ENCODE peak calls at places on chromosomes 4 and X, in six cellular contexts. One of them, this sample, is unnamed.

GRCh38 chrX:41259516-41259915 is 74.4 kb upstream of the DDX3X start:
- DNase-seq in retina: no peak
- DNase-seq in central memory CD4-positive, alpha-beta T cell: no peak
- DNase-seq in NCI-H1105: no peak
- DNase-seq in fibroblast of lung: peak
- DNase-seq in GM03348: no peak
- DNase-seq in this sample: no peak

GRCh38 chrX:132505116-132505515 is 16.3 kb upstream of the MBNL3 start:
- DNase-seq in NCI-H1105: no peak
- DNase-seq in central memory CD4-positive, alpha-beta T cell: no peak
- DNase-seq in retina: no peak
- DNase-seq in fibroblast of lung: peak
- DNase-seq in GM03348: peak
- DNase-seq in this sample: no peak

GRCh38 chr4:47061435-47061834 is 30.1 kb downstream of the GABRB1 start:
- DNase-seq in NCI-H1105: no peak
- DNase-seq in retina: no peak
- DNase-seq in GM03348: no peak
- DNase-seq in fibroblast of lung: peak
- DNase-seq in central memory CD4-positive, alpha-beta T cell: no peak
- DNase-seq in this sample: no peak

GRCh38 chr4:126405369-126405982 is 1090.7 kb downstream of the FAT4 start:
- DNase-seq in fibroblast of lung: peak
- DNase-seq in central memory CD4-positive, alpha-beta T cell: no peak
- DNase-seq in retina: no peak
- DNase-seq in NCI-H1105: no peak
- DNase-seq in GM03348: no peak
- DNase-seq in this sample: no peak

GRCh38 chr4:89000844-89001360 is 56.1 kb downstream of the FAM13A start:
- DNase-seq in NCI-H1105: peak
- DNase-seq in central memory CD4-positive, alpha-beta T cell: no peak
- DNase-seq in GM03348: no peak
- DNase-seq in retina: no peak
- DNase-seq in fibroblast of lung: peak
- DNase-seq in this sample: no peak

GRCh38 chrX:101803451-101803850 is 128.4 kb downstream of the ZMAT1 start:
- DNase-seq in GM03348: peak
- DNase-seq in retina: no peak
- DNase-seq in NCI-H1105: no peak
- DNase-seq in fibroblast of lung: peak
- DNase-seq in central memory CD4-positive, alpha-beta T cell: no peak
- DNase-seq in this sample: no peak

GRCh38 chrX:151754042-151754419 is 19.5 kb downstream of the CNGA2 start:
- DNase-seq in retina: no peak
- DNase-seq in NCI-H1105: peak
- DNase-seq in central memory CD4-positive, alpha-beta T cell: no peak
- DNase-seq in fibroblast of lung: peak
- DNase-seq in GM03348: peak
- DNase-seq in this sample: no peak

GRCh38 chr4:52111995-52112394 is 60.9 kb downstream of the SPATA18 start:
- DNase-seq in central memory CD4-positive, alpha-beta T cell: no peak
- DNase-seq in GM03348: no peak
- DNase-seq in fibroblast of lung: no peak
- DNase-seq in retina: no peak
- DNase-seq in NCI-H1105: no peak
- DNase-seq in this sample: no peak

GRCh38 chrX:57573754-57574153 is 18.1 kb upstream of the ZXDB start:
- DNase-seq in NCI-H1105: peak
- DNase-seq in fibroblast of lung: no peak
- DNase-seq in retina: peak
- DNase-seq in central memory CD4-positive, alpha-beta T cell: no peak
- DNase-seq in GM03348: peak
- DNase-seq in this sample: no peak

GRCh38 chrX:55484948-55485347 is 4.7 kb downstream of the USP51 start:
- DNase-seq in fibroblast of lung: no peak
- DNase-seq in central memory CD4-positive, alpha-beta T cell: no peak
- DNase-seq in GM03348: no peak
- DNase-seq in retina: no peak
- DNase-seq in NCI-H1105: no peak
- DNase-seq in this sample: no peak

GRCh38 chr4:11719879-11720278 is 291.2 kb upstream of the HS3ST1 start:
- DNase-seq in fibroblast of lung: no peak
- DNase-seq in retina: no peak
- DNase-seq in NCI-H1105: no peak
- DNase-seq in central memory CD4-positive, alpha-beta T cell: no peak
- DNase-seq in GM03348: no peak
- DNase-seq in this sample: no peak

GRCh38 chrX:97740886-97741285 is 857.2 kb downstream of the RPA4 start:
- DNase-seq in central memory CD4-positive, alpha-beta T cell: no peak
- DNase-seq in retina: no peak
- DNase-seq in GM03348: no peak
- DNase-seq in fibroblast of lung: peak
- DNase-seq in NCI-H1105: no peak
- DNase-seq in this sample: no peak

GRCh38 chr4:6524436-6524835 is 50.6 kb upstream of the MAN2B2 start:
- DNase-seq in NCI-H1105: no peak
- DNase-seq in GM03348: no peak
- DNase-seq in fibroblast of lung: no peak
- DNase-seq in central memory CD4-positive, alpha-beta T cell: no peak
- DNase-seq in retina: no peak
- DNase-seq in this sample: no peak

GRCh38 chr4:109588176-109588575 is 28.1 kb downstream of the MCUB start:
- DNase-seq in central memory CD4-positive, alpha-beta T cell: no peak
- DNase-seq in fibroblast of lung: no peak
- DNase-seq in NCI-H1105: no peak
- DNase-seq in retina: no peak
- DNase-seq in GM03348: no peak
- DNase-seq in this sample: no peak

GRCh38 chr4:4666187-4666586 is 124.3 kb upstream of the STX18 start:
- DNase-seq in retina: peak
- DNase-seq in central memory CD4-positive, alpha-beta T cell: no peak
- DNase-seq in GM03348: no peak
- DNase-seq in fibroblast of lung: no peak
- DNase-seq in NCI-H1105: no peak
- DNase-seq in this sample: no peak

GRCh38 chr4:106344324-106344970 is 24.1 kb downstream of the GIMD1 start:
- DNase-seq in retina: no peak
- DNase-seq in central memory CD4-positive, alpha-beta T cell: no peak
- DNase-seq in NCI-H1105: no peak
- DNase-seq in fibroblast of lung: peak
- DNase-seq in GM03348: peak
- DNase-seq in this sample: no peak

GRCh38 chr4:156656911-156657310 is 314.7 kb downstream of the PDGFC start:
- DNase-seq in NCI-H1105: no peak
- DNase-seq in fibroblast of lung: no peak
- DNase-seq in central memory CD4-positive, alpha-beta T cell: no peak
- DNase-seq in GM03348: no peak
- DNase-seq in retina: no peak
- DNase-seq in this sample: no peak

GRCh38 chr4:85411386-85411785 is 63.6 kb upstream of the ARHGAP24 start:
- DNase-seq in fibroblast of lung: no peak
- DNase-seq in GM03348: no peak
- DNase-seq in NCI-H1105: no peak
- DNase-seq in central memory CD4-positive, alpha-beta T cell: no peak
- DNase-seq in retina: no peak
- DNase-seq in this sample: no peak

GRCh38 chr4:66688674-66689073 is 856.6 kb downstream of the CENPC start:
- DNase-seq in central memory CD4-positive, alpha-beta T cell: no peak
- DNase-seq in retina: peak
- DNase-seq in fibroblast of lung: peak
- DNase-seq in GM03348: peak
- DNase-seq in NCI-H1105: peak
- DNase-seq in this sample: peak

GRCh38 chr4:55635760-55636621 is at the start of gene NMU:
- DNase-seq in fibroblast of lung: peak
- DNase-seq in retina: peak
- DNase-seq in central memory CD4-positive, alpha-beta T cell: peak
- DNase-seq in NCI-H1105: peak
- DNase-seq in GM03348: peak
- DNase-seq in this sample: no peak

GRCh38 chr4:143512978-143513313 is 556 bp upstream of the SMARCA5 start:
- DNase-seq in NCI-H1105: no peak
- DNase-seq in central memory CD4-positive, alpha-beta T cell: no peak
- DNase-seq in GM03348: no peak
- DNase-seq in fibroblast of lung: no peak
- DNase-seq in retina: no peak
- DNase-seq in this sample: no peak

GRCh38 chr4:1187182-1187581 is 14.8 kb upstream of the SPON2 start:
- DNase-seq in retina: no peak
- DNase-seq in fibroblast of lung: no peak
- DNase-seq in central memory CD4-positive, alpha-beta T cell: peak
- DNase-seq in GM03348: no peak
- DNase-seq in NCI-H1105: no peak
- DNase-seq in this sample: no peak

GRCh38 chr4:622071-622995 is 3.0 kb upstream of the PDE6B start:
- DNase-seq in NCI-H1105: no peak
- DNase-seq in retina: no peak
- DNase-seq in central memory CD4-positive, alpha-beta T cell: no peak
- DNase-seq in GM03348: no peak
- DNase-seq in fibroblast of lung: no peak
- DNase-seq in this sample: no peak

GRCh38 chr4:37533286-37534033 is 152.7 kb downstream of the RELL1 start:
- DNase-seq in GM03348: no peak
- DNase-seq in fibroblast of lung: no peak
- DNase-seq in NCI-H1105: no peak
- DNase-seq in central memory CD4-positive, alpha-beta T cell: no peak
- DNase-seq in retina: no peak
- DNase-seq in this sample: no peak

GRCh38 chr4:158949094-158949493 is 153.8 kb upstream of the RAPGEF2 start:
- DNase-seq in NCI-H1105: no peak
- DNase-seq in GM03348: peak
- DNase-seq in retina: no peak
- DNase-seq in central memory CD4-positive, alpha-beta T cell: no peak
- DNase-seq in fibroblast of lung: peak
- DNase-seq in this sample: no peak

GRCh38 chrX:84362184-84362838 is 139.9 kb downstream of the HDX start:
- DNase-seq in retina: no peak
- DNase-seq in NCI-H1105: no peak
- DNase-seq in GM03348: peak
- DNase-seq in fibroblast of lung: no peak
- DNase-seq in central memory CD4-positive, alpha-beta T cell: no peak
- DNase-seq in this sample: no peak

GRCh38 chrX:87299563-87300160 is 217.9 kb upstream of the KLHL4 start:
- DNase-seq in fibroblast of lung: peak
- DNase-seq in central memory CD4-positive, alpha-beta T cell: peak
- DNase-seq in NCI-H1105: no peak
- DNase-seq in GM03348: peak
- DNase-seq in retina: no peak
- DNase-seq in this sample: peak

GRCh38 chrX:107747596-107748161 is 27.9 kb downstream of the TSC22D3 start:
- DNase-seq in fibroblast of lung: peak
- DNase-seq in central memory CD4-positive, alpha-beta T cell: no peak
- DNase-seq in retina: peak
- DNase-seq in GM03348: peak
- DNase-seq in NCI-H1105: peak
- DNase-seq in this sample: peak

GRCh38 chr4:79678472-79679202 is 270.6 kb upstream of the GK2 start:
- DNase-seq in retina: no peak
- DNase-seq in GM03348: no peak
- DNase-seq in central memory CD4-positive, alpha-beta T cell: no peak
- DNase-seq in fibroblast of lung: peak
- DNase-seq in NCI-H1105: no peak
- DNase-seq in this sample: no peak

GRCh38 chr4:126697748-126698147 is 935.0 kb upstream of the INTU start:
- DNase-seq in retina: no peak
- DNase-seq in GM03348: peak
- DNase-seq in NCI-H1105: no peak
- DNase-seq in central memory CD4-positive, alpha-beta T cell: no peak
- DNase-seq in fibroblast of lung: peak
- DNase-seq in this sample: no peak

GRCh38 chr4:83894831-83895230 is 358.9 kb downstream of the GPAT3 start:
- DNase-seq in NCI-H1105: no peak
- DNase-seq in GM03348: no peak
- DNase-seq in fibroblast of lung: no peak
- DNase-seq in central memory CD4-positive, alpha-beta T cell: no peak
- DNase-seq in retina: no peak
- DNase-seq in this sample: no peak

GRCh38 chr4:2535386-2536192 is 858 bp upstream of the FAM193A start:
- DNase-seq in GM03348: peak
- DNase-seq in NCI-H1105: no peak
- DNase-seq in retina: peak
- DNase-seq in central memory CD4-positive, alpha-beta T cell: peak
- DNase-seq in fibroblast of lung: peak
- DNase-seq in this sample: peak

GRCh38 chr4:13545394-13545808 is 1.1 kb upstream of the NKX3-2 start:
- DNase-seq in fibroblast of lung: no peak
- DNase-seq in GM03348: no peak
- DNase-seq in NCI-H1105: no peak
- DNase-seq in retina: no peak
- DNase-seq in central memory CD4-positive, alpha-beta T cell: no peak
- DNase-seq in this sample: no peak

GRCh38 chr4:55312491-55313101 is 33.4 kb upstream of the SRD5A3 start:
- DNase-seq in fibroblast of lung: peak
- DNase-seq in GM03348: peak
- DNase-seq in NCI-H1105: no peak
- DNase-seq in retina: no peak
- DNase-seq in central memory CD4-positive, alpha-beta T cell: peak
- DNase-seq in this sample: peak